ENCODE peak calls at places on chromosome 2, in six cellular contexts. X, H, S, T, Q and V are unnamed samples.

GRCh38 chr2:83695037-83695436 is 764.0 kb downstream of the SUCLG1 start:
- DNase-seq in X (no peak), H (no peak), S (no peak), T (no peak), Q (no peak), V (no peak)

GRCh38 chr2:231357048-231357447 is 38.5 kb upstream of the B3GNT7 start:
- DNase-seq in X (no peak), H (no peak), S (no peak), T (no peak), Q (no peak), V (no peak)

GRCh38 chr2:74857725-74858124 is 23.8 kb downstream of the HK2 start:
- DNase-seq in X (no peak), H (no peak), S (no peak), T (no peak), Q (no peak), V (no peak)

GRCh38 chr2:221572821-221573429 is 821 bp upstream of the EPHA4 start:
- DNase-seq in X (no peak), H (no peak), S (peak), T (no peak), Q (no peak), V (peak)

GRCh38 chr2:201642579-201643215 is 606 bp downstream of the TMEM237 start:
- DNase-seq in X (peak), H (peak), S (peak), T (peak), Q (peak), V (peak)

GRCh38 chr2:205403244-205403845 is 279.0 kb upstream of the NRP2 start:
- DNase-seq in X (no peak), H (no peak), S (no peak), T (no peak), Q (no peak), V (no peak)

GRCh38 chr2:128316777-128317185 is 1.9 kb downstream of the HS6ST1 start:
- DNase-seq in X (peak), H (no peak), S (no peak), T (no peak), Q (no peak), V (peak)

GRCh38 chr2:30665761-30666306 is 141.4 kb downstream of the CAPN13 start:
- DNase-seq in X (no peak), H (no peak), S (no peak), T (no peak), Q (no peak), V (no peak)

GRCh38 chr2:99725810-99726209 is 236.0 kb upstream of the REV1 start:
- DNase-seq in X (no peak), H (no peak), S (no peak), T (no peak), Q (no peak), V (no peak)

GRCh38 chr2:128301501-128301966 is 17.1 kb downstream of the HS6ST1 start:
- DNase-seq in X (no peak), H (no peak), S (peak), T (no peak), Q (no peak), V (no peak)